ENCODE peak calls at places on chromosome 12, in five cellular contexts. K, Z, G, A and Y are unnamed samples. For H3F3A and H3K4me1, the result is how much of the 10 kb centered on the place peaks cover.

GRCh38 chr12:132937476-132937875 is 18.6 kb downstream of the ZNF605 start:
- DNase-seq in K (no peak), Z (no peak), G (no peak), A (no peak), Y (no peak)

GRCh38 chr12:75602111-75602510 is 90.7 kb upstream of the KRR1 start:
- DNase-seq in K (no peak), Z (no peak), G (no peak), A (no peak), Y (no peak)

GRCh38 chr12:84763112-84763511 is 149.5 kb downstream of the SLC6A15 start:
- DNase-seq in K (no peak), Z (no peak), G (no peak), A (no peak), Y (no peak)

GRCh38 chr12:110349096-110349495 is 54.4 kb downstream of the ANAPC7 start:
- DNase-seq in K (no peak), Z (no peak), G (no peak), A (no peak), Y (no peak)

GRCh38 chr12:76820888-76821482 is 57.1 kb downstream of the ZDHHC17 start:
- DNase-seq in K (peak), Z (peak), G (peak), A (peak), Y (peak)

GRCh38 chr12:131795064-131795463 is 33.1 kb upstream of the MMP17 start:
- DNase-seq in K (no peak), Z (no peak), G (no peak), A (no peak), Y (no peak)

GRCh38 chr12:21546721-21547120 is 20.6 kb downstream of the SPX start:
- DNase-seq in K (no peak), Z (no peak), G (no peak), A (no peak), Y (no peak)

GRCh38 chr12:28568083-28568482 is 377.8 kb downstream of the CCDC91 start:
- DNase-seq in K (peak), Z (no peak), G (peak), A (no peak), Y (no peak)

GRCh38 chr12:6945613-6946012 is 1.8 kb downstream of the C12orf57 start:
- DNase-seq in K (peak), Z (no peak), G (no peak), A (no peak), Y (no peak)

GRCh38 chr12:123973552-123974341 is 732 bp downstream of the ZNF664 start:
- DNase-seq in K (peak), Z (peak), G (peak), A (peak), Y (peak)

GRCh38 chr12:10184261-10184843 is 5.5 kb downstream of the TMEM52B start:
- DNase-seq in K (no peak), Z (no peak), G (no peak), A (no peak), Y (no peak)

GRCh38 chr12:1523558-1524050 is 70.8 kb downstream of the FBXL14 start:
- DNase-seq in K (no peak), Z (peak), G (no peak), A (no peak), Y (peak)
- H3F3A ChIP-seq in K (under half), Z (under half), G (under half), A (under half), Y (under half)

GRCh38 chr12:3901116-3901515 is 27.9 kb upstream of the PARP11 start:
- DNase-seq in K (no peak), Z (no peak), G (no peak), A (no peak), Y (no peak)
- TF ChIP-seq CTCF in K (no peak), Z (peak), G (no peak), A (no peak), Y (peak)

GRCh38 chr12:106107566-106107965 is 31.2 kb downstream of the NUAK1 start:
- DNase-seq in K (no peak), Z (no peak), G (peak), A (no peak), Y (no peak)

GRCh38 chr12:106108187-106108816 is 30.5 kb downstream of the NUAK1 start:
- DNase-seq in K (no peak), Z (peak), G (no peak), A (no peak), Y (no peak)

GRCh38 chr12:106106892-106107291 is 31.9 kb downstream of the NUAK1 start:
- DNase-seq in K (no peak), Z (peak), G (peak), A (peak), Y (peak)

GRCh38 chr12:106110626-106111300 is 28.0 kb downstream of the NUAK1 start:
- DNase-seq in K (no peak), Z (no peak), G (no peak), A (no peak), Y (no peak)

DNA sequence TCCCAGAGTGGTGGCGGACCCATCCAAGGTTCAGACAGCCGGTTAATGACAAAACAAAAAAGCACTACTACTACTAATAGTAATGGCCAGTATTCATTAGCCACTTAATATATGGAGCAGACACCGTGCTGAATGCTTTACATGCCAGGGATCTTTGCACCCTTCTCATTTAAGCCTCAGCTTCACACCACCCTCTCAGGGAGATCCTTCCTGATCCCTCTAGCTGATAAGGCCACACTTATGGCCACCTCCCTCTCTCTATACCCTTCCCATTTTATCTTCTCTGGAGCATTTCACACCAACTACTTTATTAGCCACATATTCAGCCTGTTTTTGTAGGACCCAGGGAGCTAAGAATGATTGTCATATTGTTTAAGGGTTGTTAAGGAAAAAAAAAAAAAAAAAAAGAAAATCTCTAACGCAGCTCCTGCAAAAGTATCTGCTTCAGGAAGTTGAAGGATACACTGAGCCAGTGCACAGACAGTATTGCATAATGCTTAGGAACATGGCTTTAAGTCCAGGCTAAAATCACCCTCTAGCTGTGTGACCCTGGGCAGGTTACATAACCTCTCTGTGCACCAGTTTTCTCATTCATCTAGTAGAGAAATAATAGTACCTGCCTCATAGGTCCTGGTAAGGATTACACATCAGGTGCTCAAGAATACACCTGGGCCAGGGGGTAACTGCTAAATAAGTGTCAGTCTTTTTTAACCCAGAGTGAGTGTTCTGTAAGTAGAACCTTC is 29.4 kb downstream of the NUAK1 start:
- DNase-seq in K (no peak), Z (no peak), G (no peak), A (no peak), Y (no peak)
- H3K4me1 ChIP-seq in K (under half), Z (half or more), G (half or more), A (half or more), Y (half or more)

GRCh38 chr12:89354630-89354931 is 2.3 kb upstream of the DUSP6 start:
- DNase-seq in K (no peak), Z (peak), G (no peak), A (no peak), Y (no peak)
- H3F3A ChIP-seq in K (under half), Z (under half), G (under half), A (under half), Y (half or more)

DNA sequence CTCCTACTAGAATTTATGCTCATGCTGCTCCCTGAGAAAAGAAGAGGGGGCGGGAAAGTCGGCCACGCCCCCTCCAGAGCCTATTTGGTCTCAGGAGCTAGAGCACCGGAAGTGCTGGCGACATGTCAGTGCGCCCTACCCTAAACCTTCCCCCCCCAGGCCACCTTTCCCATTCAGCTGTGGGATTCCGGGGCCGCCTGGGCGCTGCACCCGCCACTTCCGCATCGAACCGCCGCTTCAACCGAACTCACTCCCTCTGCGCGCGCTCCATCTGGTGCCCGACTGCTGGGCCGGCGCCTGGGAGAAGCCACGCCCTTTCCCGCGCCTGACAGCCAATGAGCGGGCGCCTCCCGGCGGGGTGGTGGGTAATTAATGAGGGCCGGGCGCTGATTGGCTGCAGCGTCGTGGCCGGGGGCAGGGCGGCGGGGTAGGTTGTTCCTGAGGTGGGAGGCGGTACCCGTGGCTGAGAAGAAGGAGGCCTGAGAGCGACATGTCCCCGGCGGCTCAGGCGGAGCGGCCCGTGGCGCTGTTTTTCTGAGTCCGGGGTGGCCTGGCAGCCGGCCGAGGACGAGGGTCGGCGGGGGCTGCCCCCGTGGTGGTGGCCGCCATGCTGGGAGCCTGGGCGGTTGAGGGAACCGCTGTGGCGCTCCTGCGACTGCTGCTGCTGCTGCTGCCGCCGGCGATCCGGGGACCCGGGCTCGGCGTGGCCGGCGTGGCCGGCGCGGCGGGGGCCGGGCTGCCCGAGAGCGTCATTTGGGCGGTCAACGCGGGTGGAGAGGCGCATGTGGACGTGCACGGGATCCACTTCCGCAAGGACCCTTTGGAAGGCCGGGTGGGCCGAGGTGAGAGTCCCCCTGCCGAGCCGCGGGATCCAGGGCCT is at the start of gene MLEC:
- DNase-seq in K (peak), Z (peak), G (peak), A (peak), Y (peak)
- TF ChIP-seq CTCF in K (no peak), Z (no peak), G (peak), A (no peak), Y (peak)